ENCODE peak calls at places on chromosome 6, in ten cellular contexts. One of them, this sample, is unnamed.

GRCh38 chr6:43334466-43335095 is 26.0 kb upstream of the CRIP3 start:
- DNase-seq in adrenal gland: no peak
- DNase-seq in stimulated activated CD8-positive, alpha-beta memory T cell treated with anti-CD3 and anti-CD28 coated beads, Interleukin-2, amount 100 ng/mL, for 1 hour: no peak
- DNase-seq in LoVo: peak
- DNase-seq in NCI-H748 treated with DMSO at 0.1 percent for 48 hours: no peak
- DNase-seq in iris pigment epithelial cell: peak
- DNase-seq in D341Med: peak
- DNase-seq in endothelial cell: peak
- DNase-seq in RCC 7860: peak
- DNase-seq in T-helper 1 cell: no peak
- DNase-seq in this sample: peak

GRCh38 chr6:37515712-37516075 is 16.0 kb upstream of the CCDC167 start:
- DNase-seq in adrenal gland: no peak
- DNase-seq in stimulated activated CD8-positive, alpha-beta memory T cell treated with anti-CD3 and anti-CD28 coated beads, Interleukin-2, amount 100 ng/mL, for 1 hour: no peak
- DNase-seq in LoVo: no peak
- DNase-seq in NCI-H748 treated with DMSO at 0.1 percent for 48 hours: no peak
- DNase-seq in iris pigment epithelial cell: no peak
- DNase-seq in D341Med: no peak
- DNase-seq in endothelial cell: no peak
- DNase-seq in RCC 7860: no peak
- DNase-seq in T-helper 1 cell: no peak
- DNase-seq in this sample: no peak

GRCh38 chr6:110482774-110483400 is 6.5 kb upstream of the SLC22A16 start:
- DNase-seq in adrenal gland: no peak
- DNase-seq in stimulated activated CD8-positive, alpha-beta memory T cell treated with anti-CD3 and anti-CD28 coated beads, Interleukin-2, amount 100 ng/mL, for 1 hour: no peak
- DNase-seq in LoVo: no peak
- DNase-seq in NCI-H748 treated with DMSO at 0.1 percent for 48 hours: no peak
- DNase-seq in iris pigment epithelial cell: peak
- DNase-seq in D341Med: no peak
- DNase-seq in endothelial cell: no peak
- DNase-seq in RCC 7860: no peak
- DNase-seq in T-helper 1 cell: no peak
- DNase-seq in this sample: no peak

GRCh38 chr6:63804381-63804956 is 168.9 kb downstream of the PHF3 start:
- DNase-seq in adrenal gland: no peak
- DNase-seq in stimulated activated CD8-positive, alpha-beta memory T cell treated with anti-CD3 and anti-CD28 coated beads, Interleukin-2, amount 100 ng/mL, for 1 hour: no peak
- DNase-seq in LoVo: no peak
- DNase-seq in NCI-H748 treated with DMSO at 0.1 percent for 48 hours: no peak
- DNase-seq in iris pigment epithelial cell: peak
- DNase-seq in D341Med: no peak
- DNase-seq in endothelial cell: no peak
- DNase-seq in RCC 7860: peak
- DNase-seq in T-helper 1 cell: no peak
- DNase-seq in this sample: no peak

GRCh38 chr6:131041814-131042213 is 21.2 kb downstream of the EPB41L2 start:
- DNase-seq in adrenal gland: no peak
- DNase-seq in stimulated activated CD8-positive, alpha-beta memory T cell treated with anti-CD3 and anti-CD28 coated beads, Interleukin-2, amount 100 ng/mL, for 1 hour: no peak
- DNase-seq in LoVo: no peak
- DNase-seq in NCI-H748 treated with DMSO at 0.1 percent for 48 hours: no peak
- DNase-seq in iris pigment epithelial cell: no peak
- DNase-seq in D341Med: no peak
- DNase-seq in endothelial cell: no peak
- DNase-seq in RCC 7860: no peak
- DNase-seq in T-helper 1 cell: no peak
- DNase-seq in this sample: no peak

GRCh38 chr6:166005846-166006592 is 161.6 kb downstream of the TBXT start:
- DNase-seq in adrenal gland: peak
- DNase-seq in stimulated activated CD8-positive, alpha-beta memory T cell treated with anti-CD3 and anti-CD28 coated beads, Interleukin-2, amount 100 ng/mL, for 1 hour: no peak
- DNase-seq in LoVo: no peak
- DNase-seq in NCI-H748 treated with DMSO at 0.1 percent for 48 hours: peak
- DNase-seq in iris pigment epithelial cell: peak
- DNase-seq in D341Med: no peak
- DNase-seq in endothelial cell: no peak
- DNase-seq in RCC 7860: no peak
- DNase-seq in T-helper 1 cell: no peak
- DNase-seq in this sample: no peak

GRCh38 chr6:19880066-19880465 is 42.9 kb downstream of the ID4 start:
- DNase-seq in adrenal gland: no peak
- DNase-seq in stimulated activated CD8-positive, alpha-beta memory T cell treated with anti-CD3 and anti-CD28 coated beads, Interleukin-2, amount 100 ng/mL, for 1 hour: no peak
- DNase-seq in LoVo: no peak
- DNase-seq in NCI-H748 treated with DMSO at 0.1 percent for 48 hours: no peak
- DNase-seq in iris pigment epithelial cell: no peak
- DNase-seq in D341Med: no peak
- DNase-seq in endothelial cell: no peak
- DNase-seq in RCC 7860: no peak
- DNase-seq in T-helper 1 cell: no peak
- DNase-seq in this sample: no peak

GRCh38 chr6:144214622-144215401 is 64.5 kb downstream of the STX11 start:
- DNase-seq in adrenal gland: no peak
- DNase-seq in stimulated activated CD8-positive, alpha-beta memory T cell treated with anti-CD3 and anti-CD28 coated beads, Interleukin-2, amount 100 ng/mL, for 1 hour: no peak
- DNase-seq in LoVo: no peak
- DNase-seq in NCI-H748 treated with DMSO at 0.1 percent for 48 hours: no peak
- DNase-seq in iris pigment epithelial cell: no peak
- DNase-seq in D341Med: no peak
- DNase-seq in endothelial cell: no peak
- DNase-seq in RCC 7860: no peak
- DNase-seq in T-helper 1 cell: no peak
- DNase-seq in this sample: no peak

GRCh38 chr6:131107166-131107565 is 28.1 kb upstream of the AKAP7 start:
- DNase-seq in adrenal gland: peak
- DNase-seq in stimulated activated CD8-positive, alpha-beta memory T cell treated with anti-CD3 and anti-CD28 coated beads, Interleukin-2, amount 100 ng/mL, for 1 hour: no peak
- DNase-seq in LoVo: peak
- DNase-seq in NCI-H748 treated with DMSO at 0.1 percent for 48 hours: no peak
- DNase-seq in iris pigment epithelial cell: peak
- DNase-seq in D341Med: no peak
- DNase-seq in endothelial cell: no peak
- DNase-seq in RCC 7860: peak
- DNase-seq in T-helper 1 cell: no peak
- DNase-seq in this sample: no peak

GRCh38 chr6:148757944-148758343 is 11.1 kb downstream of the UST start:
- DNase-seq in adrenal gland: no peak
- DNase-seq in stimulated activated CD8-positive, alpha-beta memory T cell treated with anti-CD3 and anti-CD28 coated beads, Interleukin-2, amount 100 ng/mL, for 1 hour: no peak
- DNase-seq in LoVo: no peak
- DNase-seq in NCI-H748 treated with DMSO at 0.1 percent for 48 hours: no peak
- DNase-seq in iris pigment epithelial cell: no peak
- DNase-seq in D341Med: no peak
- DNase-seq in endothelial cell: no peak
- DNase-seq in RCC 7860: no peak
- DNase-seq in T-helper 1 cell: no peak
- DNase-seq in this sample: no peak

GRCh38 chr6:170438402-170438753 is 114.7 kb downstream of the PSMB1 start:
- DNase-seq in adrenal gland: peak
- DNase-seq in stimulated activated CD8-positive, alpha-beta memory T cell treated with anti-CD3 and anti-CD28 coated beads, Interleukin-2, amount 100 ng/mL, for 1 hour: no peak
- DNase-seq in LoVo: peak
- DNase-seq in NCI-H748 treated with DMSO at 0.1 percent for 48 hours: peak
- DNase-seq in iris pigment epithelial cell: peak
- DNase-seq in D341Med: peak
- DNase-seq in endothelial cell: peak
- DNase-seq in RCC 7860: peak
- DNase-seq in T-helper 1 cell: no peak
- DNase-seq in this sample: peak

GRCh38 chr6:161272600-161273355 is 1.1 kb downstream of the AGPAT4 start:
- DNase-seq in adrenal gland: no peak
- DNase-seq in stimulated activated CD8-positive, alpha-beta memory T cell treated with anti-CD3 and anti-CD28 coated beads, Interleukin-2, amount 100 ng/mL, for 1 hour: no peak
- DNase-seq in LoVo: no peak
- DNase-seq in NCI-H748 treated with DMSO at 0.1 percent for 48 hours: peak
- DNase-seq in iris pigment epithelial cell: peak
- DNase-seq in D341Med: no peak
- DNase-seq in endothelial cell: peak
- DNase-seq in RCC 7860: peak
- DNase-seq in T-helper 1 cell: no peak
- DNase-seq in this sample: no peak

GRCh38 chr6:167762259-167762962 is 64.3 kb upstream of the AFDN start:
- DNase-seq in adrenal gland: no peak
- DNase-seq in stimulated activated CD8-positive, alpha-beta memory T cell treated with anti-CD3 and anti-CD28 coated beads, Interleukin-2, amount 100 ng/mL, for 1 hour: no peak
- DNase-seq in LoVo: no peak
- DNase-seq in NCI-H748 treated with DMSO at 0.1 percent for 48 hours: no peak
- DNase-seq in iris pigment epithelial cell: no peak
- DNase-seq in D341Med: no peak
- DNase-seq in endothelial cell: no peak
- DNase-seq in RCC 7860: no peak
- DNase-seq in T-helper 1 cell: no peak
- DNase-seq in this sample: no peak

GRCh38 chr6:83883240-83883639 is 23.8 kb downstream of the CYB5R4 start:
- DNase-seq in adrenal gland: no peak
- DNase-seq in stimulated activated CD8-positive, alpha-beta memory T cell treated with anti-CD3 and anti-CD28 coated beads, Interleukin-2, amount 100 ng/mL, for 1 hour: no peak
- DNase-seq in LoVo: no peak
- DNase-seq in NCI-H748 treated with DMSO at 0.1 percent for 48 hours: peak
- DNase-seq in iris pigment epithelial cell: no peak
- DNase-seq in D341Med: no peak
- DNase-seq in endothelial cell: no peak
- DNase-seq in RCC 7860: no peak
- DNase-seq in T-helper 1 cell: no peak
- DNase-seq in this sample: no peak

GRCh38 chr6:167047554-167047953 is 48.4 kb downstream of the CEP43 start:
- DNase-seq in adrenal gland: no peak
- DNase-seq in stimulated activated CD8-positive, alpha-beta memory T cell treated with anti-CD3 and anti-CD28 coated beads, Interleukin-2, amount 100 ng/mL, for 1 hour: no peak
- DNase-seq in LoVo: no peak
- DNase-seq in NCI-H748 treated with DMSO at 0.1 percent for 48 hours: no peak
- DNase-seq in iris pigment epithelial cell: no peak
- DNase-seq in D341Med: no peak
- DNase-seq in endothelial cell: no peak
- DNase-seq in RCC 7860: no peak
- DNase-seq in T-helper 1 cell: peak
- DNase-seq in this sample: no peak

GRCh38 chr6:37725967-37726366 is 28.3 kb upstream of the MDGA1 start:
- DNase-seq in adrenal gland: no peak
- DNase-seq in stimulated activated CD8-positive, alpha-beta memory T cell treated with anti-CD3 and anti-CD28 coated beads, Interleukin-2, amount 100 ng/mL, for 1 hour: no peak
- DNase-seq in LoVo: no peak
- DNase-seq in NCI-H748 treated with DMSO at 0.1 percent for 48 hours: no peak
- DNase-seq in iris pigment epithelial cell: no peak
- DNase-seq in D341Med: no peak
- DNase-seq in endothelial cell: no peak
- DNase-seq in RCC 7860: peak
- DNase-seq in T-helper 1 cell: no peak
- DNase-seq in this sample: no peak

GRCh38 chr6:40997256-40997957 is 41.6 kb downstream of the UNC5CL start:
- DNase-seq in adrenal gland: peak
- DNase-seq in stimulated activated CD8-positive, alpha-beta memory T cell treated with anti-CD3 and anti-CD28 coated beads, Interleukin-2, amount 100 ng/mL, for 1 hour: no peak
- DNase-seq in LoVo: peak
- DNase-seq in NCI-H748 treated with DMSO at 0.1 percent for 48 hours: peak
- DNase-seq in iris pigment epithelial cell: peak
- DNase-seq in D341Med: no peak
- DNase-seq in endothelial cell: peak
- DNase-seq in RCC 7860: peak
- DNase-seq in T-helper 1 cell: no peak
- DNase-seq in this sample: peak

GRCh38 chr6:45658958-45659357 is 281.2 kb upstream of the SUPT3H start:
- DNase-seq in adrenal gland: no peak
- DNase-seq in stimulated activated CD8-positive, alpha-beta memory T cell treated with anti-CD3 and anti-CD28 coated beads, Interleukin-2, amount 100 ng/mL, for 1 hour: no peak
- DNase-seq in LoVo: no peak
- DNase-seq in NCI-H748 treated with DMSO at 0.1 percent for 48 hours: no peak
- DNase-seq in iris pigment epithelial cell: no peak
- DNase-seq in D341Med: no peak
- DNase-seq in endothelial cell: no peak
- DNase-seq in RCC 7860: no peak
- DNase-seq in T-helper 1 cell: no peak
- DNase-seq in this sample: no peak

GRCh38 chr6:152313542-152314482 is 323.4 kb downstream of the SYNE1 start:
- DNase-seq in adrenal gland: no peak
- DNase-seq in stimulated activated CD8-positive, alpha-beta memory T cell treated with anti-CD3 and anti-CD28 coated beads, Interleukin-2, amount 100 ng/mL, for 1 hour: no peak
- DNase-seq in LoVo: peak
- DNase-seq in NCI-H748 treated with DMSO at 0.1 percent for 48 hours: no peak
- DNase-seq in iris pigment epithelial cell: peak
- DNase-seq in D341Med: no peak
- DNase-seq in endothelial cell: no peak
- DNase-seq in RCC 7860: no peak
- DNase-seq in T-helper 1 cell: no peak
- DNase-seq in this sample: no peak

GRCh38 chr6:169800116-169800667 is 48.8 kb downstream of the ERMARD start:
- DNase-seq in adrenal gland: no peak
- DNase-seq in stimulated activated CD8-positive, alpha-beta memory T cell treated with anti-CD3 and anti-CD28 coated beads, Interleukin-2, amount 100 ng/mL, for 1 hour: no peak
- DNase-seq in LoVo: no peak
- DNase-seq in NCI-H748 treated with DMSO at 0.1 percent for 48 hours: no peak
- DNase-seq in iris pigment epithelial cell: no peak
- DNase-seq in D341Med: peak
- DNase-seq in endothelial cell: no peak
- DNase-seq in RCC 7860: no peak
- DNase-seq in T-helper 1 cell: no peak
- DNase-seq in this sample: no peak